ENCODE peak calls at places on chromosomes 11 and 22, in four cellular contexts. H, E, M and I are unnamed samples. For H3K4me1, the result is how much of the 10 kb centered on the place peaks cover.

GRCh38 chr11:64456509-64457320 is 97.8 kb downstream of the RPS6KA4 start:
- DNase-seq in H (no peak), E (no peak), M (no peak), I (no peak)

GRCh38 chr11:94000641-94001040 is 20.5 kb upstream of the HEPHL1 start:
- DNase-seq in H (no peak), E (no peak), M (no peak), I (no peak)

GRCh38 chr11:69744435-69744834 is 30.7 kb downstream of the FGF4 start:
- DNase-seq in H (peak), E (no peak), M (peak), I (no peak)

GRCh38 chr11:48012051-48012391 is 31.7 kb downstream of the PTPRJ start:
- DNase-seq in H (no peak), E (no peak), M (no peak), I (no peak)

GRCh38 chr11:75576017-75576416 is 14.0 kb downstream of the SERPINH1 start:
- DNase-seq in H (no peak), E (no peak), M (no peak), I (no peak)

GRCh38 chr11:71140206-71140919 is 112.0 kb downstream of the SHANK2 start:
- DNase-seq in H (no peak), E (no peak), M (no peak), I (no peak)

GRCh38 chr11:14463623-14464022 is 36.0 kb downstream of the COPB1 start:
- DNase-seq in H (no peak), E (no peak), M (no peak), I (no peak)

GRCh38 chr11:4751201-4751600 is 18.5 kb downstream of the OR51F1 start:
- DNase-seq in H (no peak), E (no peak), M (no peak), I (no peak)

GRCh38 chr11:63445720-63446119 is 45.2 kb downstream of the PLAAT5 start:
- DNase-seq in H (peak), E (no peak), M (no peak), I (no peak)

GRCh38 chr11:86990520-86990919 is 35.3 kb upstream of the FZD4 start:
- DNase-seq in H (peak), E (no peak), M (no peak), I (no peak)

GRCh38 chr11:8870461-8871282 is 40.3 kb upstream of the AKIP1 start:
- DNase-seq in H (peak), E (no peak), M (peak), I (no peak)

GRCh38 chr11:103699216-103699615 is 337.2 kb upstream of the DDI1 start:
- DNase-seq in H (no peak), E (no peak), M (no peak), I (no peak)

GRCh38 chr11:70663815-70664214 is 265.5 kb downstream of the CTTN start:
- DNase-seq in H (no peak), E (no peak), M (no peak), I (no peak)

GRCh38 chr22:46070722-46071450 is 79.4 kb upstream of the PPARA start:
- DNase-seq in H (no peak), E (peak), M (peak), I (no peak)

GRCh38 chr22:17921871-17922821 is 102.2 kb downstream of the MICAL3 start:
- DNase-seq in H (no peak), E (no peak), M (no peak), I (peak)

GRCh38 chr11:74611369-74611861 is 19.0 kb downstream of the POLD3 start:
- DNase-seq in H (no peak), E (peak), M (no peak), I (no peak)

GRCh38 chr11:10900686-10901415 is 43.0 kb upstream of the ZBED5 start:
- DNase-seq in H (no peak), E (no peak), M (no peak), I (no peak)

GRCh38 chr22:20799449-20799848 is 25.5 kb downstream of the SERPIND1 start:
- DNase-seq in H (no peak), E (no peak), M (no peak), I (no peak)

GRCh38 chr11:2750601-2751522 is 51.1 kb upstream of the KCNQ1OT1 start:
- DNase-seq in H (no peak), E (no peak), M (peak), I (no peak)

GRCh38 chr11:116993599-116993998 is 104.6 kb downstream of the SIK3 start:
- DNase-seq in H (no peak), E (peak), M (no peak), I (no peak)

GRCh38 chr11:69157156-69157821 is 1.6 kb downstream of the SMIM38 start:
- DNase-seq in H (peak), E (no peak), M (no peak), I (peak)

GRCh38 chr22:21832291-21833290 is 34.9 kb downstream of the MAPK1 start:
- DNase-seq in H (no peak), E (peak), M (no peak), I (no peak)

GRCh38 chr11:111459506-111460270 is 52.5 kb downstream of the BTG4 start:
- DNase-seq in H (no peak), E (no peak), M (no peak), I (no peak)

GRCh38 chr11:64130618-64131017 is 35.3 kb downstream of the MACROD1 start:
- DNase-seq in H (no peak), E (no peak), M (no peak), I (no peak)

GRCh38 chr11:125916683-125917337 is 12.5 kb downstream of the DDX25 start:
- DNase-seq in H (no peak), E (no peak), M (no peak), I (peak)

GRCh38 chr11:33934450-33934849 is 42.6 kb upstream of the LMO2 start:
- DNase-seq in H (no peak), E (no peak), M (no peak), I (no peak)

GRCh38 chr11:128862421-128862820 is 4.7 kb downstream of the KCNJ1 start:
- DNase-seq in H (no peak), E (no peak), M (no peak), I (no peak)

GRCh38 chr22:26522012-26522411 is 9.7 kb upstream of the TFIP11 start:
- DNase-seq in H (no peak), E (no peak), M (no peak), I (no peak)

GRCh38 chr11:131637469-131638175 is 267.2 kb downstream of the NTM start:
- DNase-seq in H (no peak), E (no peak), M (no peak), I (no peak)

GRCh38 chr11:5928811-5929210 is 13.2 kb upstream of the OR56A3 start:
- DNase-seq in H (no peak), E (no peak), M (no peak), I (no peak)

GRCh38 chr11:29018631-29019030 is 910.4 kb downstream of the METTL15 start:
- DNase-seq in H (no peak), E (no peak), M (no peak), I (no peak)

GRCh38 chr11:77129841-77130756 is 2.1 kb downstream of the MYO7A start:
- DNase-seq in H (no peak), E (no peak), M (peak), I (no peak)

GRCh38 chr11:4038973-4039372 is 55.6 kb upstream of the RRM1 start:
- DNase-seq in H (no peak), E (no peak), M (peak), I (no peak)

GRCh38 chr11:43532046-43532445 is 148.5 kb upstream of the HSD17B12 start:
- DNase-seq in H (no peak), E (no peak), M (no peak), I (no peak)

GRCh38 chr22:36470162-36470993 is 11.1 kb downstream of the TXN2 start:
- DNase-seq in H (peak), E (peak), M (peak), I (peak)

GRCh38 chr22:39997939-39998726 is 3.4 kb downstream of the FAM83F start:
- DNase-seq in H (no peak), E (no peak), M (no peak), I (peak)

GRCh38 chr22:26805131-26805530 is 147.7 kb downstream of the MIAT start:
- DNase-seq in H (peak), E (no peak), M (no peak), I (no peak)

GRCh38 chr11:82533628-82534353 is 199.9 kb downstream of the FAM181B start:
- DNase-seq in H (no peak), E (no peak), M (no peak), I (no peak)

GRCh38 chr11:1740786-1741530 is 9.4 kb downstream of the IFITM10 start:
- DNase-seq in H (no peak), E (no peak), M (peak), I (no peak)

GRCh38 chr11:46477136-46477535 is 85.6 kb upstream of the CHRM4 start:
- DNase-seq in H (no peak), E (no peak), M (no peak), I (no peak)

GRCh38 chr11:46475926-46476545 is 84.5 kb upstream of the CHRM4 start:
- DNase-seq in H (no peak), E (no peak), M (no peak), I (no peak)

GRCh38 chr11:46472662-46472994 is 81.1 kb upstream of the CHRM4 start:
- DNase-seq in H (no peak), E (no peak), M (peak), I (peak)

GRCh38 chr11:46475041-46475925 is 83.7 kb upstream of the CHRM4 start:
- DNase-seq in H (no peak), E (no peak), M (no peak), I (no peak)

DNA sequence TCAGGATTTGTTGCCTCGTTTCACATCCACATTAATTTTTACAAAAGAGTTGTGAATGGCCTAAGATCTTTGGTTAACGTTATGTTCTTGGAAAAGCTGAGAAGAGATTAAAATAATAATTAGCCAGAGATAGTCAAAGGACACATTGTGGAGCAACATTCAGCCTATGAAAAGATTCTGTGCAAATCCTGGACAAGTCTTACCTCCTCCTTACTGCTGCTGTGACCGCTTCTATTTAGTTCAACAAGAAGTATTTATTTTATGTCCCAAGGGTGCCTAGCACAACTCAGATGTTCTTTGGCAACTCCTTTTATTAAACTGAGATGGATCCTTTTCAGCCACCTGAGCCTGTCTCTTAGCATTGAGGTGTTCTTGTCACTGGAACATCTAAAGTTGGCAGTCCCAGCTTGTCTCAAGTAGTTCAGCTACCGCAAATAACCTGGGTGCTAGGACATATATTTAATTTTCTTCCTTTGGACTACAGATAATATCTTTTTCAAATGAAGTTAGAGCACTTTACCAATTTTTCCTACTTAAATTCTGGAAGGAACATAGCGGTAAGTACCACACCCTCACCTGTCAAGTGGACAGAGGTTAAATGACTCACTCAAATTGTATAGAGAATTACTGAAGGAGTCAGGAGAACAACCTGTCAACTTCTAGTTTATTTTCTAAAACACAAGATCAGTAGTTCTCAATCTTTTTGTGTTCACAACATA is 80.5 kb upstream of the CHRM4 start:
- DNase-seq in H (no peak), E (no peak), M (no peak), I (no peak)
- H3K4me3 ChIP-seq in H (no peak), E (no peak), M (no peak), I (no peak)

GRCh38 chr11:118786657-118787056 is 4.3 kb downstream of the DDX6 start:
- DNase-seq in H (no peak), E (no peak), M (no peak), I (no peak)
- H3K4me1 ChIP-seq in H (under half), E (under half), M (under half), I (under half)

DNA sequence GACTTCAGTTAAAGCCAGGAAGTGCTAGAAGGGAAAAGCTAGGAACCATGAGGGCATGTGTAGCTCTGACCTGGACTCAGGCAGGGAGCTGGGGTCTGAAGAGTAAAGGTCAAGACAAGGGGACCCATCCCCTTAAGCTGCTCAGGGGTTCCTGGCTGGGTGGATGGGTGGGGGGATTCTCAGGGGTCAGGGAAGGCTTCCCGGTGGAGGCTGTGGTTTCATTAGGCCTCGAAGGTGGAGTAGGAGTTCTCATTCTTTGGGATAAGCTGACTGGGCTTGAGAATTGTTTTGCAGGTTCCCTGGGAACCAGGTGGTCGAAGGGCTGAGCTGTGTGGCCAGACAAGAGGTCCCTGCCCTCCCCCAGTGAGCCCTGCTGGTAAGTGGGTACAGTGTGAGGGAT is 1.2 kb downstream of the PHETA2 start:
- DNase-seq in H (no peak), E (no peak), M (no peak), I (no peak)
- H3K4me3 ChIP-seq in H (peak), E (no peak), M (no peak), I (no peak)

DNA sequence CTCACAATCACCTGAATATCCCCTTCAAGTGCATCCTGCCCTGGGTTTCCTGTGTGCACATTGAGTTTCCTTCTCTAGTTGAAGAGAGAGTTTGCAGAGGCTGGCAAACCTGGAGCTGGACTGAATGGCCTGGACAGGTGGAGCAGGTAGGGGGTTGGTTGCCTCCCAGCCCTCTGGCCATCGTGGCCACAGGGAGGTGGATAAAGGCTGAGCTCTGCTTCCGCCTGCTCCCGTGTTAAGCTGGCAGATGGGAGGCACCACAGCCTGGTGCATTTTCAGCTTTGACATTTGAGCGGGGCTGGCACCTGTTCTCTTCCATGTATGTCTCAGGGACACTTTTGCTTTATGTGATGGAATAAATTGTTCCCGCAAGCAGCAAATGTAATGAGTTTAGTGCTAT is 11.1 kb downstream of the MICAL2 start:
- DNase-seq in H (no peak), E (no peak), M (no peak), I (no peak)
- H3K4me1 ChIP-seq in H (under half), E (under half), M (under half), I (under half)

DNA sequence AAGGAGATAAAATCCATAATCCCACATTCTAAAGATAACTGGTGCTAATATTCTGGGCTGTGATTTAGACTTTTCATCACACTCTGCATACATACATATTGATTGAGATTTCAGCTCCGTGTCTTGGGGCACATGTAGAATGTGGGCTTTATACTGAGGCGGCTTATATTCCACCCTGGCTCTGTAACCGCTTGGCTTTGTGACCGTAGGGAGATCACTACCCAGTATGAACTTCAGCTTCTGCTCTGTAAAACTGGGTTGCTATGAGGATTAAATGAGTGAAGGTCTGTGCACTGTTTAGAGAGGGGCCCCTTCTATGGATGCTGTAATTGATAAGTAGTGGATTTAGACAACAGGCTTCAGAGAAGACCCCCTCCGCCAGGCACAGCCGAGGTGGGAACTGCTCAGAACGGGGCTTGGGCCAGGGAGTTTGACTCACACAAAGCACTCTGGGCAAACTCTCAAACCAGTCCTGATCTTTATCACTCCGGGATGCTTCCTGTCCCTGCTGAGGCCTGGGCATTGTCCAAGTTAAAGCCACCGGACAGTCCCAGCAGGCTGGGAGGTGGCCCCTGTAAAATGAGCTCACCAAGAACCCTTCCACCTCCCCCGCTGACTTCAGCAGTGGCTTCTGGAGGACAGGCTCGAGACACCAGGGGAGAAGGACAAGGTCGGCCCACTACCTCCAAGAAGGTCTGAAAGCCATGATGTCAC is 17.2 kb downstream of the KIAA1671 start:
- DNase-seq in H (no peak), E (no peak), M (peak), I (peak)
- H3K4me3 ChIP-seq in H (no peak), E (no peak), M (no peak), I (no peak)

GRCh38 chr22:49719046-49719445 is 108.6 kb downstream of the BRD1 start:
- DNase-seq in H (no peak), E (no peak), M (no peak), I (no peak)
- H3K4me1 ChIP-seq in H (under half), E (under half), M (under half), I (under half)

GRCh38 chr11:73330569-73331093 is 22.6 kb downstream of the ARHGEF17 start:
- DNase-seq in H (no peak), E (no peak), M (no peak), I (no peak)

GRCh38 chr11:73333626-73334199 is 25.6 kb downstream of the ARHGEF17 start:
- DNase-seq in H (no peak), E (no peak), M (no peak), I (no peak)

GRCh38 chr11:73333173-73333572 is 25.1 kb downstream of the ARHGEF17 start:
- DNase-seq in H (no peak), E (no peak), M (no peak), I (no peak)

GRCh38 chr11:73334244-73335203 is 26.4 kb downstream of the ARHGEF17 start:
- DNase-seq in H (peak), E (peak), M (peak), I (peak)

GRCh38 chr11:73331138-73331916 is 23.3 kb downstream of the ARHGEF17 start:
- DNase-seq in H (peak), E (no peak), M (no peak), I (no peak)
- H3K4me3 ChIP-seq in H (no peak), E (no peak), M (no peak), I (no peak)

GRCh38 chr11:67288452-67289225 is 464 bp upstream of the ANKRD13D start:
- DNase-seq in H (peak), E (peak), M (peak), I (peak)

GRCh38 chr11:67290801-67291200 is 1.7 kb downstream of the ANKRD13D start:
- DNase-seq in H (no peak), E (no peak), M (no peak), I (no peak)

GRCh38 chr11:67288198-67288451 is 978 bp upstream of the ANKRD13D start:
- DNase-seq in H (no peak), E (no peak), M (no peak), I (no peak)

GRCh38 chr11:67289651-67290479 is 762 bp downstream of the ANKRD13D start:
- DNase-seq in H (no peak), E (no peak), M (no peak), I (no peak)

GRCh38 chr11:67289226-67289650 is at the start of gene ANKRD13D:
- DNase-seq in H (no peak), E (no peak), M (no peak), I (peak)
- H3K4me1 ChIP-seq in H (under half), E (under half), M (under half), I (under half)

GRCh38 chr11:31790649-31791048 is 20.5 kb downstream of the PAX6 start:
- DNase-seq in H (no peak), E (no peak), M (no peak), I (no peak)
- H3K4me3 ChIP-seq in H (no peak), E (no peak), M (no peak), I (no peak)

GRCh38 chr22:44020981-44021380 is 3.1 kb upstream of the PARVB start:
- DNase-seq in H (no peak), E (no peak), M (no peak), I (no peak)
- H3K4me1 ChIP-seq in H (under half), E (under half), M (under half), I (under half)